ENCODE peak calls at places on chromosomes 6 and 20, in four cellular contexts. J is upper lobe of right lung, N is astrocyte, T is neuronal stem cell. W is an unnamed sample.

GRCh38 chr6:21500894-21501293 is 92.7 kb upstream of the SOX4 start:
- DNase-seq in J (no peak), N (no peak), T (no peak), W (no peak)

GRCh38 chr6:118263929-118264486 is 284.1 kb upstream of the PLN start:
- DNase-seq in T (peak; percentile 31), N (peak; percentile 8), J (no peak), W (peak; percentile 52)

GRCh38 chr6:44787254-44787844 is 399.8 kb downstream of the CDC5L start:
- DNase-seq in J (no peak), T (no peak), N (no peak), W (no peak)

GRCh38 chr6:44446626-44447297 is 59.3 kb downstream of the CDC5L start:
- DNase-seq in T (no peak), N (peak; percentile 93), J (no peak), W (peak; percentile 85)

GRCh38 chr6:160238786-160239751 is 19.6 kb downstream of the SLC22A2 start:
- DNase-seq in N (no peak), T (no peak), J (no peak), W (no peak)

GRCh38 chr20:50242863-50243609 is 52.4 kb downstream of the CEBPB start:
- DNase-seq in T (no peak), N (peak; percentile 61), J (no peak), W (no peak)

GRCh38 chr6:16667509-16667908 is 93.8 kb downstream of the ATXN1 start:
- DNase-seq in J (no peak), N (no peak), T (no peak), W (no peak)

GRCh38 chr20:17525650-17526049 is 5.5 kb downstream of the BFSP1 start:
- DNase-seq in N (peak; percentile 17), J (no peak), T (no peak), W (peak; percentile 65)

GRCh38 chr6:47126647-47127339 is 84.7 kb upstream of the ADGRF1 start:
- DNase-seq in J (no peak), T (no peak), N (no peak), W (peak; percentile 80)

GRCh38 chr20:36851490-36851889 is 24.4 kb upstream of the TLDC2 start:
- DNase-seq in J (no peak), N (no peak), T (no peak), W (no peak)

GRCh38 chr6:15358579-15359327 is 112.9 kb downstream of the JARID2 start:
- DNase-seq in N (peak; percentile 78), T (no peak), J (no peak), W (peak; percentile 69)

GRCh38 chr6:133242761-133243590 is 1.8 kb downstream of the EYA4 start:
- DNase-seq in N (no peak), T (peak; percentile 35), J (no peak), W (no peak)

GRCh38 chr6:43853066-43853650 is 83.1 kb downstream of the VEGFA start:
- DNase-seq in N (no peak), T (no peak), J (peak; percentile 62), W (peak; percentile 34)

GRCh38 chr6:109117346-109118035 is 22.2 kb downstream of the CEP57L1 start:
- DNase-seq in N (no peak), T (no peak), J (no peak), W (no peak)

DNA sequence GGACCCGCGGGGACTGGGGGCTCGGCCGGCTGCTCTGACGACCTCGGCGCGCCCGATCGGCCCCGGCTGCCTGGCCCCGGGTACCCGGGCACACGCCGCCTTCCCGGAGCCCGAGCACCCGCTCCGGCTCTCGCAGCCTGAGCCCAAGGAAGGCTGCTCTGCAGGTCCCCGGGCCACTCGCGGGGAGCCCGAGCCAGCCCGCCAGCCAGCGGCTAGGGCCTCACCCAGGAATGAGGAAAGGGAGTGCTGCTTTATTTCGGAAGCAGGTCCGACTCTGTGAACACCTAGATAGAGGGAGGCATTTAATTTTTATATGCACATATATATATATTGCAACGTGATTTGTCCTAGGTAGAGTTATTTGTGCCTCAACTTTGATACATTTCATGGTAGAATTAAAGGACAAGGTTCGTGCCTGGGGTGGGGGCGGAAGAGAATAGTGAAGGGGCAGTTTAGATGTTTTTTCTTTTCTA is 15.5 kb downstream of the FOXA2 start:
- DNase-seq in J (peak; percentile 73), N (no peak), T (no peak), W (no peak)
- H3K4me3 ChIP-seq in J (peak overlapping the region; percentile 36), N (no peak overlapping the region), T (no peak overlapping the region), W (no peak overlapping the region)

GRCh38 chr6:94289131-94289530 is 869.8 kb upstream of the EPHA7 start:
- DNase-seq in T (no peak), J (no peak), N (no peak), W (no peak)
- H3K4me3 ChIP-seq in T (no peak overlapping the region), J (no peak overlapping the region), N (no peak overlapping the region), W (no peak overlapping the region)

GRCh38 chr20:1389703-1390385 is 3.0 kb downstream of the FKBP1A start:
- DNase-seq in T (no peak), N (no peak), J (no peak), W (peak; percentile 23)

GRCh38 chr20:1388253-1388652 is 4.6 kb downstream of the FKBP1A start:
- DNase-seq in J (no peak), T (no peak), N (no peak), W (no peak)

GRCh38 chr20:1386323-1386722 is 6.5 kb downstream of the FKBP1A start:
- DNase-seq in T (no peak), N (no peak), J (no peak), W (no peak)

GRCh38 chr20:1390552-1391403 is 2.1 kb downstream of the FKBP1A start:
- DNase-seq in T (no peak), N (no peak), J (no peak), W (no peak)

DNA sequence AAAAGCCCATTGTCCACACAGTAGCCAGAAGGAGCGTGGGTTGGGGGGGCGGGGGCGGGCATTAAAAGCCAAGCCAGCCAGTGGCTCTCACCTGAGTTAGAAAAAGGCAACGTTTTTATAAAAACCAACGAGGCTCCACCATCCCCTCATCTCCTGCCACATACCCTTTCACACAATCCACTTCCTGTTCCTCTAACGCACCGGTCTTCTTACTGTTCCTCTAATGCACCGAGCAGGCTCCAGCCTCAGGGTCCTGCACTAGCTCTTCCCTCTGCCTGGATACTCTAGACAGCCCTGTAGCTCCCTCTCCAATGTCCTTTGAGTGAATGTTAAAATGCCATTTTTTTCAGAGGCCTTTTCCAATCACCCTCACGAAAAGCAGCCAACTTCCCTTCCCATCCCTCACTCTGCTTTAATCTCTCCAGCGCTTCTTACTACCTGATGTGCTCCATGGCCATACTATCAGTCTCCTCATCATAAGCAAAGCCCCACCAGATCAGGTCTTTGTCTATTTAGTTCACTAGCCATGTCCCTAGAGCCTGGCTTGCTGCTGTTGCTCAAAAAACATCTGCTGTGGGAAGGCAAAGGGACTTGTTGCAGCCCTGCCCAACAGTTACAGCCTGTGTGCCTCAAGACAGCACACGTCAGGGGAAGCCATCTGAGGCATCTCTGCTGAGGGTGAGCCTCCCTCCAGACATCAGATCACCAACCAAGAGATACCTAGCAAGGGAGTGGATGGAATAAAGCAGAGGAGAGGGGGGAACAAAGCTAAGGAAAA is 4.0 kb downstream of the FKBP1A start:
- DNase-seq in J (no peak), N (no peak), T (no peak), W (no peak)
- H3K4me3 ChIP-seq in J (peak overlapping the region; percentile 85), N (no peak overlapping the region), T (no peak overlapping the region), W (no peak overlapping the region)

GRCh38 chr20:62446398-62446985 is 19.2 kb upstream of the RBBP8NL start:
- DNase-seq in N (no peak), J (no peak), T (no peak), W (no peak)
- H3K4me3 ChIP-seq in N (no peak overlapping the region), J (no peak overlapping the region), T (no peak overlapping the region), W (no peak overlapping the region)

DNA sequence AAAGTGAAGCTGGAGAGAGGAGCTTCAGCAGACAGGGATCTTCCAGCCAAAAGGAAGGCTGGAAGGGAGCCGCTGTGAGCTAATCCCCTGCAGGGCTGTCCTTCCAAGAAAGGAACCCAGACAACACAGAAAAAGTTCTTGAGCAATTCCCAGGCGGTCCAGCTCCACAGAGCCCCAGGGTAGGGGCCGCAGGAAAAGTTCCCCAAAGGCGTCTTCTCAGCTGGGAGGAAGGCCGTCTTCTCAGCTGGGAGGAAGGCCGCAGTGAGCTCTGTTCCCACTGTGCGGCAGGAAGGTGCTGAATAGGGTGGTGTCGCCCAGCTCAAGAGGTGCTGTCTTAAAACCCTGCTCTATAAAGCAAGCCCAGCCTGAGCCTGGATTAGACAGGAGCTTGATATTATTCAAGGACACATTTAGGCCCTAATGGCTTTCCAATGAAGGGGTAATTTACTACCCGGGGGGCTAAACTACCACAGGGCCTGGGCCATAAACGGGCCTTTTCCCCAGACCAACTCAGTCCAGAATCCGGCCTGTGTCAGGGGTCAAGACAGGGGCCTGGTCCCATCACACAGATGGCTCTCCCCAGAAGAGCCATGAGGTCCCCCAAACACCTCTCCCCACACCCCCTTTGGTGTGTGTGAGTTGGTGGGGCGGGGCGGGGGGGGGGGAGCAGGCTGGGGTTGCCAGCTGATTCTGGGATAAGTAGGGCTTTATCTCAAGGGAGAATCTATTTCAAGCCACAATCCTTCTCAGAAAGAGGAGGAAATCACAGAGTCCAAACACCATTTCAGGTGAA is 103.6 kb downstream of the NOL4L start:
- DNase-seq in J (no peak), T (no peak), N (no peak), W (peak; percentile 42)
- H3K4me3 ChIP-seq in J (peak overlapping the region; percentile 70), T (no peak overlapping the region), N (peak overlapping the region; percentile 72), W (peak overlapping the region; percentile 76)

GRCh38 chr6:128336436-128337095 is 183.8 kb downstream of the PTPRK start:
- DNase-seq in T (no peak), N (no peak), J (no peak), W (no peak)

GRCh38 chr6:128339635-128340436 is 180.6 kb downstream of the PTPRK start:
- DNase-seq in T (no peak), N (peak; percentile 6), J (no peak), W (peak; percentile 60)

GRCh38 chr6:128333581-128334223 is 186.7 kb downstream of the PTPRK start:
- DNase-seq in N (no peak), T (no peak), J (no peak), W (no peak)

GRCh38 chr6:128335963-128336362 is 184.4 kb downstream of the PTPRK start:
- DNase-seq in J (no peak), T (no peak), N (no peak), W (peak; percentile 26)

GRCh38 chr6:128337619-128338018 is 182.8 kb downstream of the PTPRK start:
- DNase-seq in J (no peak), N (peak; percentile 4), T (no peak), W (no peak)
- H3K4me3 ChIP-seq in J (no peak overlapping the region), N (no peak overlapping the region), T (no peak overlapping the region), W (no peak overlapping the region)

GRCh38 chr6:169960003-169960344 is 208.6 kb downstream of the ERMARD start:
- DNase-seq in N (no peak), T (no peak), J (no peak), W (no peak)

GRCh38 chr6:169960531-169960890 is 209.1 kb downstream of the ERMARD start:
- DNase-seq in J (no peak), T (no peak), N (no peak), W (no peak)

GRCh38 chr6:169961772-169962561 is 210.5 kb downstream of the ERMARD start:
- DNase-seq in T (peak; percentile 35), N (no peak), J (peak; percentile 67), W (peak; percentile 5)

GRCh38 chr6:169959129-169960002 is 207.9 kb downstream of the ERMARD start:
- DNase-seq in J (peak; percentile 68), N (no peak), T (no peak), W (no peak)

GRCh38 chr6:169960891-169961611 is 209.6 kb downstream of the ERMARD start:
- DNase-seq in T (no peak), N (no peak), J (peak; percentile 56), W (no peak)
- H3K4me3 ChIP-seq in T (no peak overlapping the region), N (no peak overlapping the region), J (no peak overlapping the region), W (no peak overlapping the region)